ENCODE peak calls at places on chromosomes 12 and 14, in ten cellular contexts. C, N, V, H, M, L, P, X, E and A are unnamed samples.

GRCh38 chr14:91233936-91234790 is 10.3 kb downstream of the GPR68 start:
- DNase-seq in C (no peak), N (no peak), V (no peak), H (no peak), M (no peak), L (no peak), P (no peak), X (no peak), E (no peak), A (no peak)

GRCh38 chr12:132516064-132517012 is 26.4 kb downstream of the FBRSL1 start:
- DNase-seq in C (no peak), N (no peak), V (no peak), H (no peak), M (no peak), L (no peak), P (no peak), X (no peak), E (no peak), A (no peak)

GRCh38 chr12:48786591-48787544 is 2.0 kb downstream of the ADCY6 start:
- DNase-seq in C (no peak), N (no peak), V (no peak), H (no peak), M (no peak), L (no peak), P (no peak), X (no peak), E (no peak), A (no peak)

GRCh38 chr12:95484524-95484923 is 10.6 kb downstream of the METAP2 start:
- DNase-seq in C (peak; percentile 10), N (no peak), V (no peak), H (no peak), M (no peak), L (no peak), P (peak; percentile 11), X (peak; percentile 43), E (peak; percentile 12), A (no peak)

GRCh38 chr14:102659797-102660196 is 67.3 kb downstream of the RCOR1 start:
- DNase-seq in C (peak; percentile 75), N (peak; percentile 19), V (no peak), H (no peak), M (no peak), L (no peak), P (peak; percentile 63), X (no peak), E (peak; percentile 75), A (no peak)

GRCh38 chr14:73237219-73237785 is at the start of gene PAPLN:
- DNase-seq in C (no peak), N (peak; percentile 68), V (no peak), H (peak; percentile 8), M (peak; percentile 22), L (peak; percentile 65), P (peak; percentile 20), X (peak; percentile 53), E (peak; percentile 12), A (no peak)

GRCh38 chr12:122856999-122857671 is 21.9 kb downstream of the HIP1R start:
- DNase-seq in C (peak; percentile 85), N (no peak), V (no peak), H (no peak), M (no peak), L (no peak), P (no peak), X (peak; percentile 91), E (no peak), A (no peak)

GRCh38 chr14:62179367-62180018 is 417.3 kb downstream of the SNAPC1 start:
- DNase-seq in C (peak; percentile 91), N (peak; percentile 72), V (peak; percentile 64), H (peak; percentile 13), M (peak; percentile 88), L (peak; percentile 90), P (peak; percentile 66), X (peak; percentile 72), E (peak; percentile 87), A (peak; percentile 93)

GRCh38 chr12:93982847-93983315 is 165.5 kb upstream of the PLXNC1 start:
- DNase-seq in C (peak; percentile 93), N (peak; percentile 27), V (no peak), H (no peak), M (peak; percentile 54), L (no peak), P (peak; percentile 64), X (no peak), E (peak; percentile 94), A (no peak)

GRCh38 chr12:15011162-15011561 is 38.3 kb downstream of the PDE6H start:
- DNase-seq in C (no peak), N (peak; percentile 20), V (no peak), H (no peak), M (peak; percentile 51), L (peak; percentile 54), P (no peak), X (no peak), E (no peak), A (peak; percentile 56)

GRCh38 chr12:62971769-62972525 is 37.0 kb upstream of the PPM1H start:
- DNase-seq in C (no peak), N (no peak), V (no peak), H (no peak), M (peak; percentile 15), L (peak; percentile 41), P (no peak), X (no peak), E (no peak), A (no peak)

GRCh38 chr12:109707470-109707821 is 6.2 kb upstream of the FAM222A start:
- DNase-seq in C (no peak), N (no peak), V (no peak), H (no peak), M (no peak), L (no peak), P (no peak), X (peak; percentile 34), E (no peak), A (no peak)

GRCh38 chr14:94975366-94975765 is 182.0 kb downstream of the DICER1 start:
- DNase-seq in C (no peak), N (no peak), V (no peak), H (no peak), M (no peak), L (no peak), P (no peak), X (no peak), E (no peak), A (no peak)

GRCh38 chr14:58805605-58806358 is 168.0 kb downstream of the DACT1 start:
- DNase-seq in C (peak; percentile 44), N (no peak), V (no peak), H (no peak), M (no peak), L (no peak), P (no peak), X (no peak), E (peak; percentile 86), A (no peak)

GRCh38 chr12:93163260-93164036 is 214.3 kb upstream of the NUDT4 start:
- DNase-seq in C (peak; percentile 91), N (no peak), V (no peak), H (no peak), M (no peak), L (no peak), P (no peak), X (no peak), E (peak; percentile 87), A (no peak)

DNA sequence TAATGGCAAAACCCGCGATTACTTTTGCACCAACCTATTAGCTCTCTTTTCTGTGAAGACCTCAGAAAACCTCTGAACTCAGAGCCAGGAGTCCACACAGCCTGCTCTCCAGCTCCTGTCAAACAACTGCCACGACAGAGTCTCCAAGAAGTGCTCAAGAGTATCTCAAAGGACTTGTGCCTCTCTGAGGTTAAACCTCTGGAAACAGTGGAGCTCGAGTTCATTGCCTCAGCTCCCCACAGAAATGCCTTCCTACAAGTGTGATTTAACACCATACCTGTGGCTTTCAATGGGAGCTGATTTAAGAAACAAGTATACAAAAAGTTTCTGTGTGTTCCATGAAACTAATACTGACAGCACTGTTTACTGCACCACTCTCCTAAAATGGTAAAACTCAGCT is 20.1 kb downstream of the ACTN1 start:
- DNase-seq in C (no peak), N (no peak), V (no peak), H (no peak), M (no peak), L (no peak), P (no peak), X (no peak), E (peak; percentile 66), A (no peak)
- H3K4me2 ChIP-seq in C (peak overlapping the region; percentile 18), N (peak overlapping the region; percentile 8), V (no peak overlapping the region), H (peak overlapping the region; percentile 4), M (no peak overlapping the region), L (no peak overlapping the region), P (peak overlapping the region; percentile 70), X (peak overlapping the region; percentile 49), E (peak overlapping the region; percentile 21), A (no peak overlapping the region)

GRCh38 chr12:114860969-114861368 is 177.0 kb upstream of the TBX3 start:
- DNase-seq in C (no peak), N (no peak), V (no peak), H (no peak), M (no peak), L (no peak), P (no peak), X (no peak), E (no peak), A (no peak)
- H3K4me1 ChIP-seq in C (no peaks in the 10 kb centered on the region), N (no peaks in the 10 kb centered on the region), V (peaks cover 3% of the 10 kb centered on the region), H (no peaks in the 10 kb centered on the region), M (peaks cover 2% of the 10 kb centered on the region), L (no peaks in the 10 kb centered on the region), P (no peaks in the 10 kb centered on the region), X (no peaks in the 10 kb centered on the region), E (no peaks in the 10 kb centered on the region), A (no peaks in the 10 kb centered on the region)

GRCh38 chr12:11707535-11707934 is 58.1 kb downstream of the ETV6 start:
- DNase-seq in C (no peak), N (no peak), V (no peak), H (no peak), M (no peak), L (no peak), P (no peak), X (no peak), E (no peak), A (no peak)
- H3K27ac ChIP-seq in C (no peak overlapping the region), N (no peak overlapping the region), V (no peak overlapping the region), H (no peak overlapping the region), M (no peak overlapping the region), L (no peak overlapping the region), P (no peak overlapping the region), X (no peak overlapping the region), E (no peak overlapping the region), A (no peak overlapping the region)

DNA sequence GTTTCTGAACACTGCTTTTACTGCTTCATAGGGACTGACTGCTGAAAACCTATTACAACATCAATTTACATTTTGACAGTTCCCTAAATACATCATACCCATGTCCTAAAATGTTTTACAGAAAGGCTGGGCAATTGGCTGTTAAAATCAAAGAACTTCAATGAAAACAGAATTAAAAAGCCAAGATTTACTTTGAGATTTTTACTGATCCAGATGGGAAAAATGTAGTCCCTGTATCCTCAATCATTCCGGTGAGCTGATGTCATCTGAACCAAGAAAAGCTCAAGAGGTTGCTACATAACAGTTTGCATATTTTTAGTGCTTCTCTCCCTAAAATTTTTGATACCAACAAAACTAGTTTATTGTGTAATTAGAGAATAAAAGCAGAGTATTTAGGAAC is 153.9 kb upstream of the IGF1 start:
- DNase-seq in C (peak; percentile 79), N (no peak), V (no peak), H (no peak), M (peak; percentile 7), L (no peak), P (no peak), X (no peak), E (peak; percentile 70), A (no peak)
- H3K4me2 ChIP-seq in C (peak overlapping the region; percentile 58), N (no peak overlapping the region), V (no peak overlapping the region), H (no peak overlapping the region), M (no peak overlapping the region), L (no peak overlapping the region), P (no peak overlapping the region), X (peak overlapping the region; percentile 2), E (no peak overlapping the region), A (no peak overlapping the region)